ENCODE peak calls at places on chromosomes 12 and 14, in eight cellular contexts. B is PC-3, X is fibroblast of lung, W is breast epithelium, E is psoas muscle, N is testis, Q is AG04450, I is MM.1S. A is an unnamed sample. For H3K9me3, the result is how much of the 10 kb centered on the place peaks cover.

GRCh38 chr14:72774894-72775620 is 118.8 kb downstream of the DPF3 start:
- DNase-seq in B (no peak), X (no peak), W (no peak), E (no peak), N (no peak), Q (no peak), I (no peak), A (no peak)

GRCh38 chr12:108532061-108532848 is 17.2 kb downstream of the FICD start:
- DNase-seq in B (no peak), X (no peak), W (no peak), E (no peak), N (no peak), Q (no peak), I (no peak), A (no peak)

GRCh38 chr12:91588874-91589454 is 406.3 kb upstream of the DCN start:
- DNase-seq in B (no peak), X (no peak), W (no peak), E (no peak), N (no peak), Q (no peak), I (no peak), A (no peak)

GRCh38 chr12:16603916-16604575 is 1.9 kb downstream of the LMO3 start:
- DNase-seq in B (no peak), X (no peak), W (no peak), E (no peak), N (no peak), Q (no peak), I (no peak), A (no peak)

GRCh38 chr14:64758711-64759554 is 54.7 kb downstream of the PLEKHG3 start:
- DNase-seq in B (peak), X (peak), W (no peak), E (peak), N (peak), Q (peak), I (no peak), A (no peak)

GRCh38 chr14:85572845-85573244 is 42.9 kb downstream of the FLRT2 start:
- DNase-seq in B (peak), X (peak), W (no peak), E (no peak), N (no peak), Q (peak), I (no peak), A (no peak)

GRCh38 chr12:75632452-75632851 is 121.0 kb upstream of the KRR1 start:
- DNase-seq in B (no peak), X (peak), W (no peak), E (no peak), N (no peak), Q (no peak), I (no peak), A (no peak)

GRCh38 chr14:70879448-70879847 is 27.8 kb upstream of the PCNX1 start:
- DNase-seq in B (no peak), X (no peak), W (no peak), E (no peak), N (no peak), Q (no peak), I (no peak), A (no peak)

GRCh38 chr12:39112064-39112463 is 206.7 kb upstream of the CPNE8 start:
- DNase-seq in B (no peak), X (no peak), W (no peak), E (no peak), N (no peak), Q (no peak), I (no peak), A (no peak)

GRCh38 chr12:102118874-102119273 is 1.0 kb downstream of the NUP37 start:
- DNase-seq in B (no peak), X (peak), W (no peak), E (no peak), N (no peak), Q (no peak), I (no peak), A (no peak)

GRCh38 chr12:102119674-102120563 is at the start of the genes NUP37 and PARPBP:
- DNase-seq in B (peak), X (peak), W (peak), E (peak), N (peak), Q (peak), I (peak), A (peak)

GRCh38 chr12:102116392-102116791 is 3.5 kb downstream of the NUP37 start:
- DNase-seq in B (no peak), X (no peak), W (no peak), E (no peak), N (no peak), Q (no peak), I (no peak), A (no peak)

GRCh38 chr12:102120564-102120873 is 536 bp downstream of the PARPBP start:
- DNase-seq in B (no peak), X (no peak), W (no peak), E (no peak), N (no peak), Q (no peak), I (no peak), A (no peak)

DNA sequence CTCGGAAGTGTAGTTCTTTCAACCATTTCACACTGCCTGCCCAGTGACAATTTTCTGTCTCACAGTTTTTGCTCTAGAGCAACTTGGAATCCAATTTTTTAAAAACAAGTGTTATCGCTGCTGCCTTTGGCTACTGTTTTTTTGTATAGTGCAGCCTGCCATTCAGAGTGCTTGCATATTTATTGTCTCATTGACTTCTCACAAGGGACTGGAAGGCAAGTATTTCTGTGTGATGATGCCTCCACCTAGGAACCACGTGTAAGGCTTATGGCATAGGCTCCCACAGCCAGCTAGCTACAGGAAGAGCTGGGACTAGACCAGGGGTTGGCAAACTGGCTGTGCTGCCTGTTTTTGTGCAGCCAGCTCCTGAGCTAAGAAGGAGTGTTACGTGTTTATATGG is 903 bp downstream of the PARPBP start:
- DNase-seq in B (peak), X (peak), W (no peak), E (no peak), N (no peak), Q (no peak), I (peak), A (no peak)
- H3K4me3 ChIP-seq in B (peak), X (peak), W (peak), E (peak), N (peak), Q (peak), I (peak), A (peak)

GRCh38 chr14:22493143-22493542 is 95.9 kb downstream of the DAD1 start:
- DNase-seq in B (no peak), X (no peak), W (no peak), E (no peak), N (no peak), Q (no peak), I (no peak), A (no peak)

GRCh38 chr14:22492601-22493000 is 96.4 kb downstream of the DAD1 start:
- DNase-seq in B (no peak), X (no peak), W (no peak), E (no peak), N (peak), Q (no peak), I (no peak), A (no peak)

GRCh38 chr14:22494486-22495135 is 94.4 kb downstream of the DAD1 start:
- DNase-seq in B (no peak), X (no peak), W (no peak), E (no peak), N (no peak), Q (no peak), I (no peak), A (no peak)

GRCh38 chr14:22491683-22492483 is 97.1 kb downstream of the DAD1 start:
- DNase-seq in B (no peak), X (no peak), W (no peak), E (no peak), N (no peak), Q (no peak), I (no peak), A (no peak)

DNA sequence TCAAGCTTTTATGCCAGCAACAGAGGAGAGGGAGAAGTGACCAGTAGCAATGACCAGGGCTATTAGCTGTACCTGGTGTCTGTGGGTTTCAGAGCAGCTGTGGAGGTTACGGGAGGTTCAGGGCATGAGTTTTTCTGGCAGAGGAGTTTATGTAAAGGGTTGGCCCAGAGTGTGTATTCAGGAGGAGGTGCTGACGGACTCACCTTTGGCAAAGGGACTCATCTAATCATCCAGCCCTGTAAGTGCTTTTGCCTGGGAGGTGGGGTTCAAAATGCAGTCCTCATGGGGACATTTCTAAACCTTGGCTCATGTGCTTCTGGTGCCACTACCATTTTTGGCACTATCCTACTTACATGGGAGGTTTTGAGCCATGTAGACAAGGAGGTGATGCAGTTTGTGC is 95.3 kb downstream of the DAD1 start:
- DNase-seq in B (no peak), X (no peak), W (no peak), E (no peak), N (no peak), Q (no peak), I (no peak), A (no peak)
- H3K27ac ChIP-seq in B (no peak), X (no peak), W (peak), E (no peak), N (no peak), Q (no peak), I (no peak), A (peak)

GRCh38 chr12:66143868-66144267 is 13.3 kb upstream of the LLPH start:
- DNase-seq in B (no peak), X (no peak), W (no peak), E (no peak), N (no peak), Q (no peak), I (no peak), A (no peak)
- H3K9me3 ChIP-seq in B (under half), X (under half), W (under half), E (under half), N (under half), Q (under half), I (under half), A (under half)

GRCh38 chr12:1661553-1662335 is 29.1 kb upstream of the ADIPOR2 start:
- DNase-seq in B (peak), X (peak), W (peak), E (peak), N (peak), Q (peak), I (peak), A (peak)
- H3K4me3 ChIP-seq in B (peak), X (peak), W (peak), E (peak), N (peak), Q (peak), I (peak), A (peak)